ENCODE peak calls at places on chromosomes 5 and 9, in ten cellular contexts. V is A549, J is endothelial cell, W is PC-3, N is left lung, R is choroid plexus epithelial cell, Y is transverse colon, O is omental fat pad, G is adrenal gland, K is thyroid gland. T is an unnamed sample.

GRCh38 chr5:96157077-96157780 is 195.6 kb upstream of the ELL2 start:
- DNase-seq in Y (peak), R (no peak), N (no peak), K (no peak), G (no peak), V (no peak), J (no peak), O (no peak), W (no peak), T (no peak)

GRCh38 chr9:123346026-123346425 is 10.0 kb upstream of the CRB2 start:
- DNase-seq in G (no peak), V (no peak), R (no peak), N (no peak), K (peak), J (no peak), O (no peak), W (no peak), Y (no peak), T (no peak)

GRCh38 chr5:1526681-1527131 is 2.9 kb upstream of the LPCAT1 start:
- DNase-seq in R (no peak), W (no peak), O (no peak), K (peak), N (peak), V (no peak), Y (peak), G (peak), J (no peak), T (no peak)

GRCh38 chr5:107337281-107337680 is 333.5 kb downstream of the EFNA5 start:
- DNase-seq in J (no peak), N (no peak), Y (peak), V (peak), W (peak), R (no peak), K (no peak), G (no peak), O (no peak), T (no peak)

GRCh38 chr5:9468070-9468388 is 77.8 kb downstream of the SEMA5A start:
- DNase-seq in N (no peak), W (peak), R (peak), K (no peak), O (no peak), G (no peak), V (no peak), Y (no peak), J (no peak), T (peak)

GRCh38 chr5:40347981-40348725 is 331.6 kb upstream of the PTGER4 start:
- DNase-seq in N (no peak), Y (no peak), O (no peak), V (no peak), R (no peak), K (no peak), J (no peak), W (no peak), G (no peak), T (no peak)

GRCh38 chr5:168365581-168366081 is 74.2 kb downstream of the WWC1 start:
- DNase-seq in G (no peak), V (peak), N (peak), J (peak), W (peak), K (peak), R (no peak), O (peak), Y (peak), T (no peak)

GRCh38 chr9:69674112-69674511 is 1.9 kb upstream of the APBA1 start:
- DNase-seq in J (no peak), K (no peak), O (no peak), G (no peak), V (no peak), Y (no peak), N (no peak), R (no peak), W (peak), T (no peak)

GRCh38 chr5:58902765-58903164 is 319.9 kb downstream of the RAB3C start:
- DNase-seq in G (no peak), V (peak), O (no peak), R (no peak), N (no peak), J (no peak), K (no peak), W (peak), Y (no peak), T (no peak)

GRCh38 chr5:33565304-33565703 is 124.5 kb downstream of the TARS1 start:
- DNase-seq in N (no peak), Y (no peak), O (no peak), G (no peak), K (peak), W (no peak), V (no peak), R (no peak), J (no peak), T (no peak)

GRCh38 chr9:134725605-134725940 is 84.0 kb downstream of the COL5A1 start:
- DNase-seq in O (no peak), W (peak), K (no peak), J (no peak), V (no peak), Y (no peak), R (peak), G (no peak), N (no peak), T (no peak)

GRCh38 chr5:136802382-136802781 is 437.0 kb upstream of the TRPC7 start:
- DNase-seq in W (peak), G (peak), J (peak), R (peak), V (peak), K (peak), N (no peak), O (no peak), Y (no peak), T (no peak)

GRCh38 chr9:6905850-6906375 is 148.1 kb downstream of the KDM4C start:
- DNase-seq in N (no peak), J (no peak), G (no peak), O (no peak), K (no peak), Y (no peak), W (no peak), V (no peak), R (no peak), T (no peak)
- TF ChIP-seq CTCF in N (no peak), J (no peak), G (no peak), O (no peak), K (no peak), Y (no peak), W (no peak), V (no peak), R (no peak), T (no peak)

DNA sequence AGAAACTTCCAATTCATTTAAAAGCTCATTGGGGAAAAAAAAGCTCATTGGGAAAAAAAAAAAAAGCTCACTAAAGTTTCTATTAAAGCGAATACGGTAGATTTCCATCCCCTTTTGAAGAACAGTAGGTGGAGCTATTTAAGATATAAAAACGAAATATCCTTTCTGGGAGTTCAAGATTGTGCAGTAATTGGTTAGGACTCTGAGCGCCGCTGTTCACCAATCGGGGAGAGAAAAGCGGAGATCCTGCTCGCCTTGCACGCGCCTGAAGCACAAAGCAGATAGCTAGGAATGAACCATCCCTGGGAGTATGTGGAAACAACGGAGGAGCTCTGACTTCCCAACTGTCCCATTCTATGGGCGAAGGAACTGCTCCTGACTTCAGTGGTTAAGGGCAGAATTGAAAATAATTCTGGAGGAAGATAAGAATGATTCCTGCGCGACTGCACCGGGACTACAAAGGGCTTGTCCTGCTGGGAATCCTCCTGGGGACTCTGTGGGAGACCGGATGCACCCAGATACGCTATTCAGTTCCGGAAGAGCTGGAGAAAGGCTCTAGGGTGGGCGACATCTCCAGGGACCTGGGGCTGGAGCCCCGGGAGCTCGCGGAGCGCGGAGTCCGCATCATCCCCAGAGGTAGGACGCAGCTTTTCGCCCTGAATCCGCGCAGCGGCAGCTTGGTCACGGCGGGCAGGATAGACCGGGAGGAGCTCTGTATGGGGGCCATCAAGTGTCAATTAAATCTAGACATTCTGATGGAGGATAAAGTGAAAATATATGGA is at the start of gene PCDHGA12:
- DNase-seq in V (peak), W (no peak), R (peak), N (no peak), J (no peak), K (peak), O (no peak), Y (no peak), G (peak), T (peak)
- TF ChIP-seq CTCF in V (no peak), W (no peak), R (peak), N (peak), J (no peak), K (peak), O (no peak), Y (no peak), G (peak), T (peak)

DNA sequence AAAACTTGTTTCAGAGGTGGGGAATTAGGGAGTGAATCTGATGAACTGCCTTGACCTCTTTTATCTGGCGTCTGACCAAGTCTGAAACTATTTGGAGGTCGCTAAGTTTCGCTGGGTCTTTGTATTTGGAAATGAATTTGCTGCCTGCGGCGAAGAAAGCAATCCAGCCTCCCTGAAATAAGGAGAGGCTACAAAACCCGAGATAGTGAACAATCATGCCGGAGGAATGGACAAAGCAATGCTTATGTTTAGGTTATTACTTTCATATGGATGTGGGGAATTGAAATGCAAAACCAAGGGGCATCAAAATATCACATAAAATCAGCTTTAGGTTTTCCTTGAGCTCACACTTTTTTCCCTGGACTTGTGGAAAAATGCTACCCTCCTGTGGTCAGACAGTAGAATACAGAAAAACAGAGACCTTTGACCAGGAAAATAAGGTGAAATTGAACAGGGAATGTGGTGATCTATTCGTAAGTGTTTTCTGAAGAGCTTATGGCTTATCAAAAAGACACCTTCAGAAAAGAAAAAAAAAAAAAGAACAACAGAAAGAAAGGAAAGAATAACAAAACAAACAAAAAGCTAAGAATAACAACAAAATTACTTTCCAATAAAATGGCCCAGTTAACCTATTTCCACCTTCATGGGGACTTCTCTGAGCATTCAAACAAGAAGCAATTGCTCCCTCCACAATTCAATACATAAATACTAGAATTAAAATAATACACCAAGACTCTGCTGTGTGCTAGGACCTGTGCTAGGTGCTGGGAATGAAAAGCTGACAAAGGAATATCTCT is 68.6 kb upstream of the DPYSL3 start:
- DNase-seq in K (no peak), J (peak), V (peak), W (peak), N (no peak), G (no peak), R (peak), O (no peak), Y (no peak), T (no peak)
- TF ChIP-seq CTCF in K (peak), J (peak), V (peak), W (peak), N (peak), G (peak), R (peak), O (no peak), Y (peak), T (peak)

DNA sequence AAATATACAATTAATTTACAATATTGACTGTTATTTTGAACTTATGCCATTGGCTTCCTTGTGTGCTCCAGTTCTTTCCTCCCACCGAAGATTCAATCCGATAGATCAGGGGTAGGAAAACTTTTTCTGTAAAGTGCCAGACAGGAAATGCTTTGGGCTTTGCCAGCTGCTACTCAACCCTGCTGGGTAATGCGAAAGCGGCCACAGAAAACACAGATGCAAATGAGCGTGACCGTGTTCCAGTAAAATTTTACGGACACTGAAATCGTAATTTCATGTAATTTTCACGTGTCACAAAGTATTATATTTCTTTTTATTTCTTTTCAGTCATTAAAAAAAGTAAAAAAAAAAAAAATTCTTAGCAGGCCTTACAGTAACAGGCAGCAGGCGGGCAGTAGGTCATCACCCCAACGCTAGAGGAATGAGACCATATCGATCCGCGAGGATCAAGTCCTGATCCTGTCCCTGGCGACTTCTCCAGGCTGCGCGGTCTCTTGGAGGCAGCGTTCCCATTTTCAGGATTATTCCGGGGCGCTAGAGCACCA is 604 bp downstream of the NMRK1 start:
- DNase-seq in R (peak), V (peak), O (no peak), N (peak), G (peak), Y (peak), W (peak), J (no peak), K (peak), T (peak)
- TF ChIP-seq CTCF in R (no peak), V (no peak), O (no peak), N (no peak), G (no peak), Y (no peak), W (no peak), J (no peak), K (peak), T (peak)

T was measured in AG09319.